ENCODE peak calls at places on chromosomes 11 and 22, in eight cellular contexts. T, J, F, Z, Y, M, X and O are unnamed samples.

GRCh38 chr22:43000441-43001175 is 14.3 kb downstream of the PACSIN2 start:
- DNase-seq in T (peak), J (peak), F (no peak), Z (no peak), Y (peak), M (no peak), X (no peak), O (no peak)

GRCh38 chr11:114074546-114075342 is 15.2 kb downstream of the ZBTB16 start:
- DNase-seq in T (peak), J (no peak), F (no peak), Z (no peak), Y (no peak), M (no peak), X (no peak), O (no peak)

GRCh38 chr11:9884601-9885000 is 220.7 kb downstream of the SWAP70 start:
- DNase-seq in T (no peak), J (no peak), F (no peak), Z (no peak), Y (no peak), M (no peak), X (no peak), O (no peak)

GRCh38 chr11:103744496-103745153 is 291.8 kb upstream of the DDI1 start:
- DNase-seq in T (no peak), J (no peak), F (no peak), Z (no peak), Y (no peak), M (no peak), X (no peak), O (no peak)

GRCh38 chr11:114399903-114400221 is 449 bp downstream of the C11orf71 start:
- DNase-seq in T (no peak), J (no peak), F (no peak), Z (no peak), Y (peak), M (peak), X (no peak), O (peak)

GRCh38 chr22:43171019-43171491 is 15.9 kb downstream of the TTLL12 start:
- DNase-seq in T (no peak), J (no peak), F (no peak), Z (no peak), Y (no peak), M (no peak), X (no peak), O (no peak)

GRCh38 chr11:114285599-114285998 is 10.6 kb upstream of the NNMT start:
- DNase-seq in T (peak), J (no peak), F (no peak), Z (no peak), Y (peak), M (no peak), X (no peak), O (peak)

GRCh38 chr11:91749231-91749630 is 475.4 kb upstream of the FAT3 start:
- DNase-seq in T (no peak), J (no peak), F (no peak), Z (no peak), Y (no peak), M (no peak), X (no peak), O (no peak)

GRCh38 chr11:105582497-105582896 is 27.4 kb upstream of the GRIA4 start:
- DNase-seq in T (no peak), J (no peak), F (no peak), Z (no peak), Y (peak), M (no peak), X (no peak), O (no peak)

GRCh38 chr22:28123989-28124766 is 205.1 kb upstream of the PITPNB start:
- DNase-seq in T (no peak), J (no peak), F (no peak), Z (no peak), Y (peak), M (peak), X (no peak), O (no peak)

GRCh38 chr22:19143967-19144400 is 467 bp downstream of the ESS2 start:
- DNase-seq in T (peak), J (peak), F (peak), Z (no peak), Y (peak), M (no peak), X (no peak), O (no peak)

GRCh38 chr11:126918556-126918955 is 82.0 kb downstream of the KIRREL3 start:
- DNase-seq in T (no peak), J (no peak), F (no peak), Z (no peak), Y (peak), M (no peak), X (no peak), O (no peak)

GRCh38 chr22:20776624-20777405 is 2.9 kb downstream of the SERPIND1 start:
- DNase-seq in T (no peak), J (no peak), F (no peak), Z (no peak), Y (no peak), M (no peak), X (no peak), O (no peak)

GRCh38 chr11:14018441-14018840 is 55.9 kb downstream of the SPON1 start:
- DNase-seq in T (no peak), J (no peak), F (no peak), Z (no peak), Y (no peak), M (no peak), X (no peak), O (no peak)

GRCh38 chr11:69391192-69392103 is 90.0 kb upstream of the LINC01488 start:
- DNase-seq in T (no peak), J (no peak), F (no peak), Z (no peak), Y (no peak), M (peak), X (no peak), O (no peak)

GRCh38 chr11:130160460-130161090 is 993 bp downstream of the ST14 start:
- DNase-seq in T (no peak), J (no peak), F (no peak), Z (no peak), Y (no peak), M (peak), X (no peak), O (no peak)

GRCh38 chr11:58059011-58059358 is 28.2 kb downstream of the OR6Q1 start:
- DNase-seq in T (peak), J (no peak), F (no peak), Z (no peak), Y (peak), M (no peak), X (no peak), O (peak)

GRCh38 chr11:60929774-60930173 is 5.5 kb downstream of the TMEM132A start:
- DNase-seq in T (no peak), J (no peak), F (no peak), Z (no peak), Y (no peak), M (no peak), X (no peak), O (no peak)

GRCh38 chr11:29002816-29003215 is 894.6 kb downstream of the METTL15 start:
- DNase-seq in T (peak), J (no peak), F (no peak), Z (no peak), Y (no peak), M (no peak), X (no peak), O (no peak)

GRCh38 chr11:130609121-130610035 is 160.9 kb downstream of the ADAMTS15 start:
- DNase-seq in T (no peak), J (no peak), F (no peak), Z (peak), Y (peak), M (no peak), X (no peak), O (peak)

GRCh38 chr11:111631034-111631665 is 28.9 kb downstream of the SIK2 start:
- DNase-seq in T (no peak), J (no peak), F (no peak), Z (no peak), Y (peak), M (no peak), X (no peak), O (no peak)

GRCh38 chr22:18064636-18065035 is 13.2 kb upstream of the PEX26 start:
- DNase-seq in T (no peak), J (no peak), F (no peak), Z (no peak), Y (no peak), M (no peak), X (no peak), O (no peak)

GRCh38 chr11:12803086-12803826 is 129.0 kb downstream of the TEAD1 start:
- DNase-seq in T (peak), J (no peak), F (no peak), Z (no peak), Y (peak), M (no peak), X (no peak), O (no peak)

GRCh38 chr22:41491379-41492100 is 22.6 kb downstream of the ACO2 start:
- DNase-seq in T (no peak), J (no peak), F (no peak), Z (no peak), Y (no peak), M (no peak), X (no peak), O (no peak)

GRCh38 chr11:134101292-134101691 is 32.4 kb downstream of the JAM3 start:
- DNase-seq in T (no peak), J (no peak), F (no peak), Z (no peak), Y (peak), M (no peak), X (no peak), O (no peak)

GRCh38 chr22:35568751-35569725 is 28.4 kb downstream of the RASD2 start:
- DNase-seq in T (no peak), J (no peak), F (no peak), Z (no peak), Y (peak), M (no peak), X (no peak), O (no peak)

GRCh38 chr11:61497876-61498275 is 10.7 kb upstream of the LRRC10B start:
- DNase-seq in T (no peak), J (no peak), F (no peak), Z (no peak), Y (no peak), M (no peak), X (no peak), O (no peak)

GRCh38 chr11:1691878-1692707 is 4.9 kb upstream of the KRTAP5-6 start:
- DNase-seq in T (no peak), J (no peak), F (no peak), Z (no peak), Y (no peak), M (no peak), X (no peak), O (no peak)

GRCh38 chr11:128839081-128839480 is 28.0 kb downstream of the KCNJ1 start:
- DNase-seq in T (no peak), J (no peak), F (no peak), Z (no peak), Y (no peak), M (no peak), X (no peak), O (no peak)

GRCh38 chr11:103202048-103202651 is 92.9 kb downstream of the DYNC2H1 start:
- DNase-seq in T (peak), J (no peak), F (no peak), Z (no peak), Y (peak), M (peak), X (no peak), O (peak)

GRCh38 chr11:123839131-123839530 is 33.0 kb upstream of the OR6M1 start:
- DNase-seq in T (no peak), J (no peak), F (no peak), Z (no peak), Y (no peak), M (no peak), X (no peak), O (no peak)

GRCh38 chr22:39283312-39284141 is 35.9 kb downstream of the RPL3 start:
- DNase-seq in T (peak), J (no peak), F (no peak), Z (peak), Y (no peak), M (no peak), X (peak), O (peak)

GRCh38 chr11:113261709-113262475 is 52.5 kb upstream of the TTC12 start:
- DNase-seq in T (no peak), J (no peak), F (no peak), Z (no peak), Y (peak), M (no peak), X (no peak), O (peak)

GRCh38 chr22:20798218-20798617 is 24.3 kb downstream of the SERPIND1 start:
- DNase-seq in T (no peak), J (no peak), F (no peak), Z (no peak), Y (no peak), M (no peak), X (no peak), O (no peak)

GRCh38 chr11:12769834-12770345 is 95.7 kb downstream of the TEAD1 start:
- DNase-seq in T (peak), J (no peak), F (no peak), Z (no peak), Y (peak), M (no peak), X (no peak), O (no peak)

GRCh38 chr11:129277216-129277838 is 85.2 kb upstream of the ARHGAP32 start:
- DNase-seq in T (peak), J (no peak), F (no peak), Z (no peak), Y (peak), M (no peak), X (no peak), O (peak)

GRCh38 chr11:126992804-126993111 is 7.8 kb downstream of the KIRREL3 start:
- DNase-seq in T (no peak), J (no peak), F (no peak), Z (no peak), Y (peak), M (no peak), X (no peak), O (no peak)

GRCh38 chr11:536841-537621 is at the start of gene LRRC56:
- DNase-seq in T (peak), J (peak), F (peak), Z (peak), Y (peak), M (no peak), X (peak), O (peak)

GRCh38 chr11:4181780-4182721 is 87.5 kb downstream of the RRM1 start:
- DNase-seq in T (peak), J (peak), F (peak), Z (peak), Y (peak), M (peak), X (peak), O (peak)